ENCODE peak calls at places on chromosomes 4 and X, in seven cellular contexts. V, Y, U, D, C, H and R are unnamed samples.

GRCh38 chr4:56976878-56977320 is 507 bp downstream of the NOA1 start:
- DNase-seq in V (peak; percentile 73), Y (peak; percentile 61), U (peak; percentile 12), D (no peak), C (no peak), H (peak; percentile 76), R (no peak)

GRCh38 chrX:103742339-103742738 is 31.6 kb downstream of the TMEM31 start:
- DNase-seq in V (peak; percentile 74), Y (no peak), U (no peak), D (no peak), C (no peak), H (no peak), R (no peak)

GRCh38 chr4:109022941-109023340 is 260.1 kb upstream of the ETNPPL start:
- DNase-seq in V (no peak), Y (no peak), U (no peak), D (no peak), C (no peak), H (no peak), R (no peak)

GRCh38 chr4:115260195-115260594 is 146.8 kb upstream of the NDST4 start:
- DNase-seq in V (no peak), Y (no peak), U (no peak), D (no peak), C (no peak), H (no peak), R (no peak)

GRCh38 chrX:54640103-54640428 is 110.0 kb downstream of the GNL3L start:
- DNase-seq in V (no peak), Y (no peak), U (no peak), D (no peak), C (no peak), H (no peak), R (no peak)

GRCh38 chrX:70479197-70479969 is 34.7 kb downstream of the DLG3 start:
- DNase-seq in V (no peak), Y (no peak), U (peak; percentile 9), D (no peak), C (no peak), H (no peak), R (no peak)

GRCh38 chrX:136710324-136710951 is 62.5 kb downstream of the CD40LG start:
- DNase-seq in V (no peak), Y (no peak), U (no peak), D (no peak), C (no peak), H (no peak), R (no peak)

GRCh38 chr4:140150886-140151699 is 2.9 kb downstream of the MAML3 start:
- DNase-seq in V (peak; percentile 89), Y (peak; percentile 93), U (peak; percentile 55), D (peak; percentile 71), C (peak; percentile 92), H (peak; percentile 95), R (peak; percentile 78)

GRCh38 chr4:80069108-80069836 is 3.8 kb downstream of the ANTXR2 start:
- DNase-seq in V (no peak), Y (no peak), U (no peak), D (no peak), C (no peak), H (no peak), R (no peak)

GRCh38 chrX:9339603-9340569 is 125.0 kb upstream of the TBL1X start:
- DNase-seq in V (no peak), Y (no peak), U (no peak), D (no peak), C (peak; percentile 64), H (no peak), R (peak; percentile 24)

GRCh38 chr4:161581262-161581661 is 582.5 kb downstream of the FSTL5 start:
- DNase-seq in V (no peak), Y (no peak), U (no peak), D (no peak), C (no peak), H (no peak), R (peak; percentile 6)

GRCh38 chr4:20333141-20333690 is 81.5 kb downstream of the SLIT2 start:
- DNase-seq in V (no peak), Y (no peak), U (no peak), D (no peak), C (no peak), H (no peak), R (no peak)

GRCh38 chr4:151862766-151863165 is 102.0 kb upstream of the GATB start:
- DNase-seq in V (no peak), Y (no peak), U (no peak), D (no peak), C (no peak), H (no peak), R (no peak)

GRCh38 chr4:37958932-37959331 is 1.3 kb upstream of the PTTG2 start:
- DNase-seq in V (no peak), Y (no peak), U (no peak), D (no peak), C (no peak), H (no peak), R (no peak)

GRCh38 chrX:31092970-31093638 is 21.3 kb upstream of the FTHL17 start:
- DNase-seq in V (no peak), Y (no peak), U (no peak), D (no peak), C (no peak), H (no peak), R (no peak)

GRCh38 chrX:73849054-73849453 is 286.1 kb downstream of the CHIC1 start:
- DNase-seq in V (no peak), Y (no peak), U (no peak), D (no peak), C (no peak), H (no peak), R (no peak)

GRCh38 chr4:156805696-156806095 is 165.9 kb downstream of the PDGFC start:
- DNase-seq in V (no peak), Y (no peak), U (no peak), D (no peak), C (no peak), H (no peak), R (no peak)

GRCh38 chrX:47218920-47219815 is 687 bp downstream of the CDK16 start:
- DNase-seq in V (peak; percentile 55), Y (peak; percentile 46), U (peak; percentile 24), D (no peak), C (peak; percentile 83), H (peak; percentile 69), R (no peak)

GRCh38 chr4:7855731-7856130 is 83.9 kb downstream of the AFAP1 start:
- DNase-seq in V (no peak), Y (no peak), U (no peak), D (no peak), C (no peak), H (no peak), R (no peak)
- H3K27ac ChIP-seq in V (no peak overlapping the region), Y (no peak overlapping the region), U (no peak overlapping the region), D (no peak overlapping the region), C (no peak overlapping the region), H (no peak overlapping the region), R (no peak overlapping the region)

DNA sequence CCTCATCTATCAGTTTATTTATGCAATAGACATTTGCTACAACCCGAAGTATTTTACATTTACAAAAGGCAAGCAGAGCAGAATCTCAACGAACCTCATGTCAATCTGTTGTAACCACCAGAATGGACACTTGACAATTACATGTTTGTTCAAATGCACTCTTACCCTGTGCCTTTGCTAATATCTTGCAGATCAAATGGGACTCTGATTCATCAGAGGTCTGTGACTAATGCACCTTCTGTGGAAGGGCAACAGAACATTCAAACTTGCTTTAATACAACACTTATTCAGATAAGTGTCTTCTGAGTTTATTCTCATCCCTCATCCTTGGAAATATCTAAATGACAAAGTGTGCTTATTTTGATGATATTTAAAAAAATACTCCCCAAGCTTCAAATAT is 644.7 kb upstream of the PCDH10 start:
- DNase-seq in V (no peak), Y (no peak), U (no peak), D (no peak), C (no peak), H (no peak), R (no peak)
- TF ChIP-seq CTCF in V (no peak), Y (no peak), U (no peak), D (no peak), C (no peak), H (no peak), R (no peak)

GRCh38 chr4:113469023-113469390 is 292.5 kb downstream of the CAMK2D start:
- DNase-seq in V (no peak), Y (no peak), U (no peak), D (no peak), C (no peak), H (no peak), R (no peak)

GRCh38 chr4:113469926-113470325 is 291.6 kb downstream of the CAMK2D start:
- DNase-seq in V (no peak), Y (no peak), U (no peak), D (no peak), C (no peak), H (no peak), R (no peak)

GRCh38 chr4:113474017-113474416 is 287.5 kb downstream of the CAMK2D start:
- DNase-seq in V (no peak), Y (no peak), U (no peak), D (no peak), C (no peak), H (no peak), R (no peak)

GRCh38 chr4:113471141-113471860 is 290.2 kb downstream of the CAMK2D start:
- DNase-seq in V (no peak), Y (no peak), U (no peak), D (no peak), C (no peak), H (no peak), R (no peak)

GRCh38 chr4:113472864-113473263 is 288.7 kb downstream of the CAMK2D start:
- DNase-seq in V (no peak), Y (no peak), U (no peak), D (no peak), C (no peak), H (no peak), R (no peak)
- H3K27ac ChIP-seq in V (no peak overlapping the region), Y (peak overlapping the region; percentile 72), U (no peak overlapping the region), D (no peak overlapping the region), C (peak overlapping the region; percentile 87), H (no peak overlapping the region), R (no peak overlapping the region)

GRCh38 chrX:51798701-51799100 is 55.5 kb downstream of the GSPT2 start:
- DNase-seq in V (no peak), Y (no peak), U (no peak), D (no peak), C (no peak), H (no peak), R (no peak)

GRCh38 chrX:51803833-51804232 is 60.6 kb downstream of the GSPT2 start:
- DNase-seq in V (no peak), Y (no peak), U (no peak), D (no peak), C (no peak), H (no peak), R (no peak)

GRCh38 chrX:51804741-51805140 is 61.5 kb downstream of the GSPT2 start:
- DNase-seq in V (no peak), Y (no peak), U (no peak), D (no peak), C (no peak), H (no peak), R (no peak)

DNA sequence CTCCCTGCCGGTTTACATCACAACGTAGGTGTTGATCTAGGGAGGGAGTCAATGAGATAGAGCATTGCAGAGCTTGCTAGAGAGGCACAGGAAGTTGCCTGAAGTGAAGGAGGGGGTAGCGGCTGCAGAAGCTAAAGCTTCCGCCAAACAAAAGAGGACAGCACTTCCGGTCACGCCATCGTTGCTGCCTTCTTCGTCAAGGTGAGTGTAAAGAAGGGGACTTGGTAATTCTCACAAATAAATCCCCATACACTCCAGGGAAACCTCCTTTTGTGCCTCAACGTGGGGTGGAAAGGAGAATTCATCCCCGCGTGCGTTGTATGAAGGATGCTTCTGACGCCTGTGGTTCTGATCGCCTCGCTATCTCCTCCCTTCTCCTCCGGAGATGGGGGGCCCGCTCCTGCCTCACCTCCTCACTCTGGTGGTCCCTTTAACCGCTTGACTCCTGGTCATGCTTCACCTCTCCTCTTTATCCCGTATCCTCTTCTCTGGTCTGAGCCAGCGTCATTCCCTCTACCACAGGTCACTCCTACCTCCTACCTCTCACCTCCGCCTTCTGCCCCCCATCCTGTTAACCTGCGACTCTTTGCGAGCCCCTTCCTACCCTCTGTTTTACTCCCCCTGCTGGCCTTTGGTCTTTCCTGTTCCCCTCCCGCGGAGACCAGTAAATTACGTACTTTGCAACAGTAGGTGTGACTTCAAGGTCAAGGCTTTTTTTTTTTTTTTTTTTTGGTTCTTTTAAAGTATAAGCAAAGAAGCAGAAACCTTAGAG is 59.9 kb downstream of the GSPT2 start:
- DNase-seq in V (peak; percentile 81), Y (peak; percentile 57), U (peak; percentile 9), D (no peak), C (no peak), H (peak; percentile 62), R (no peak)
- TF ChIP-seq CTCF in V (peak; percentile 62), Y (no peak), U (peak; percentile 12), D (no peak), C (no peak), H (no peak), R (no peak)